ENCODE peak calls at places on chromosomes 13 and 19, in four cellular contexts. One of them, this sample, is unnamed.

GRCh38 chr19:54893406-54893805 is 12.5 kb upstream of the NCR1 start:
- DNase-seq in pancreas: no peak
- DNase-seq in fibroblast of lung: peak; percentile 2
- DNase-seq in PC-9: no peak
- DNase-seq in this sample: no peak

GRCh38 chr19:4536798-4537197 is 1.8 kb upstream of the PLIN5 start:
- DNase-seq in PC-9: no peak
- DNase-seq in pancreas: peak; percentile 51
- DNase-seq in fibroblast of lung: no peak
- DNase-seq in this sample: no peak

GRCh38 chr19:18278521-18279265 is 2.7 kb downstream of the JUND start:
- DNase-seq in pancreas: no peak
- DNase-seq in PC-9: no peak
- DNase-seq in fibroblast of lung: peak; percentile 13
- DNase-seq in this sample: no peak

GRCh38 chr19:30082611-30083010 is 140.6 kb downstream of the URI1 start:
- DNase-seq in pancreas: no peak
- DNase-seq in PC-9: no peak
- DNase-seq in fibroblast of lung: no peak
- DNase-seq in this sample: no peak

GRCh38 chr19:33840382-33840781 is 43.7 kb downstream of the KCTD15 start:
- DNase-seq in fibroblast of lung: no peak
- DNase-seq in PC-9: no peak
- DNase-seq in pancreas: no peak
- DNase-seq in this sample: no peak

GRCh38 chr13:50358221-50358620 is 343.0 kb downstream of the KCNRG start:
- DNase-seq in pancreas: no peak
- DNase-seq in fibroblast of lung: peak; percentile 27
- DNase-seq in PC-9: no peak
- DNase-seq in this sample: no peak

GRCh38 chr13:33745370-33746324 is 72.3 kb upstream of the RFC3 start:
- DNase-seq in fibroblast of lung: no peak
- DNase-seq in pancreas: no peak
- DNase-seq in PC-9: no peak
- DNase-seq in this sample: no peak

GRCh38 chr13:27358420-27358819 is 66.0 kb upstream of the GTF3A start:
- DNase-seq in fibroblast of lung: no peak
- DNase-seq in pancreas: no peak
- DNase-seq in PC-9: no peak
- DNase-seq in this sample: no peak

GRCh38 chr13:40432018-40432978 is 234.1 kb downstream of the FOXO1 start:
- DNase-seq in PC-9: no peak
- DNase-seq in fibroblast of lung: no peak
- DNase-seq in pancreas: no peak
- DNase-seq in this sample: no peak

GRCh38 chr19:19592690-19593089 is 25.8 kb downstream of the PBX4 start:
- DNase-seq in PC-9: no peak
- DNase-seq in fibroblast of lung: no peak
- DNase-seq in pancreas: no peak
- DNase-seq in this sample: no peak

GRCh38 chr13:69950160-69950559 is 157.5 kb upstream of the ATXN8OS start:
- DNase-seq in PC-9: no peak
- DNase-seq in fibroblast of lung: no peak
- DNase-seq in pancreas: no peak
- DNase-seq in this sample: no peak

GRCh38 chr19:35290381-35291135 is 1.4 kb upstream of the MAG start:
- DNase-seq in fibroblast of lung: no peak
- DNase-seq in pancreas: no peak
- DNase-seq in PC-9: no peak
- DNase-seq in this sample: no peak

DNA sequence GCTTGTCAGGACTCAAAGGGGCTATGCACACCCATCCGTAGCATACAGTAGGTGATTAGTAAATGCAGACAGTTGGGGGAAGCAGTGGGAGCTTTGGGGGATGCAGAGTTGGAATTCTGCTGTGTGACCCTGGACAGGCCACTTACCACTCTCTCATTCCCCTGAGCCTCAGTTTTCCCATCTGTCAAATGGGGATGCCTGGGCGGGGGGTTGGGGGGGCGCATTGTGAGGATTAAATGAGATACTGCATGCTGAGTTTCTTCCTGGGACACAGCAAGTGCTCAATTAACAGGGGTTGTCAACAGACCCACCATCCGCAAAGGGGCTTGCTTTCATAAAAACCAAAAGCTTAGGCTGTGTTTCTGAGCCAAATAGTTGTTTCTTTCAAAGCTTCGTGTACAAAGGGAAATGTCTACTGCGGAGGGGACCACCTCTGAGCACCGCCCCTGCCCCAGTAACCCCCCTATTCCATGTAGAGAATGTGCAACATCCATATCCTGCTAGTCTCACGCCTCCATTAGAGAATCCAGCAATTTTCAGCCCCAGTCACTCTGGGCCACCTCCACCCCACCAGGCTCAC is 132.4 kb downstream of the IER2 start:
- DNase-seq in PC-9: no peak
- DNase-seq in pancreas: no peak
- DNase-seq in fibroblast of lung: no peak
- DNase-seq in this sample: no peak
- H3K27ac ChIP-seq in PC-9: no peak overlapping the region
- H3K27ac ChIP-seq in pancreas: no peak overlapping the region
- H3K27ac ChIP-seq in fibroblast of lung: no peak overlapping the region
- H3K27ac ChIP-seq in this sample: no peak overlapping the region

DNA sequence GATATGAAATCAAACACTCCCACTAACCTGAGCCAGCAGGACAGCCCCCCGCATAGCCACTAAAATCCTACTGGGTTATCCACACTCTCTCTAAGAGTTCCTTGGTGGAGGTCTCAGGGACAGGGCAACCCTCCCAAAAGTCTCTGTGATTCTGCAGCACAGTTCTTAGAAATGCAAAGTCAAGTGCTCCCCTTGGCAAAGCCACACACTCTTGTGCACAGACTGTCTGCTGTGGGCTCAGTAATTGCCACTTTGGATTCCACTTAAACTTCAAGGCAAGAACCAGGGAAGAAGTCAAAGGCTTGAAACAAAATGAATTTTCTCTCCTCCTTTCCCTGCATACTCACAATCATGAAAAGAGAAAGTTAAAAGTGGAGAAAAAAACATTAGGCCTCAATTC is 61.5 kb downstream of the DOCK9 start:
- DNase-seq in PC-9: no peak
- DNase-seq in fibroblast of lung: no peak
- DNase-seq in pancreas: no peak
- DNase-seq in this sample: no peak
- H3K27ac ChIP-seq in PC-9: no peak overlapping the region
- H3K27ac ChIP-seq in fibroblast of lung: no peak overlapping the region
- H3K27ac ChIP-seq in pancreas: no peak overlapping the region
- H3K27ac ChIP-seq in this sample: no peak overlapping the region

GRCh38 chr19:14434543-14435319 is 1.6 kb downstream of the PKN1 start:
- DNase-seq in PC-9: peak; percentile 84
- DNase-seq in pancreas: peak; percentile 72
- DNase-seq in fibroblast of lung: peak; percentile 77
- DNase-seq in this sample: no peak
- H3K27ac ChIP-seq in PC-9: peak overlapping the region; percentile 51
- H3K27ac ChIP-seq in pancreas: peak overlapping the region; percentile 68
- H3K27ac ChIP-seq in fibroblast of lung: peak overlapping the region; percentile 54
- H3K27ac ChIP-seq in this sample: no peak overlapping the region

GRCh38 chr13:51644649-51645048 is 60.4 kb downstream of the WDFY2 start:
- DNase-seq in PC-9: peak; percentile 55
- DNase-seq in fibroblast of lung: peak; percentile 73
- DNase-seq in pancreas: no peak
- DNase-seq in this sample: no peak
- H3K27ac ChIP-seq in PC-9: peak overlapping the region; percentile 91
- H3K27ac ChIP-seq in fibroblast of lung: peak overlapping the region; percentile 91
- H3K27ac ChIP-seq in pancreas: peak overlapping the region; percentile 3
- H3K27ac ChIP-seq in this sample: peak overlapping the region; percentile 97

DNA sequence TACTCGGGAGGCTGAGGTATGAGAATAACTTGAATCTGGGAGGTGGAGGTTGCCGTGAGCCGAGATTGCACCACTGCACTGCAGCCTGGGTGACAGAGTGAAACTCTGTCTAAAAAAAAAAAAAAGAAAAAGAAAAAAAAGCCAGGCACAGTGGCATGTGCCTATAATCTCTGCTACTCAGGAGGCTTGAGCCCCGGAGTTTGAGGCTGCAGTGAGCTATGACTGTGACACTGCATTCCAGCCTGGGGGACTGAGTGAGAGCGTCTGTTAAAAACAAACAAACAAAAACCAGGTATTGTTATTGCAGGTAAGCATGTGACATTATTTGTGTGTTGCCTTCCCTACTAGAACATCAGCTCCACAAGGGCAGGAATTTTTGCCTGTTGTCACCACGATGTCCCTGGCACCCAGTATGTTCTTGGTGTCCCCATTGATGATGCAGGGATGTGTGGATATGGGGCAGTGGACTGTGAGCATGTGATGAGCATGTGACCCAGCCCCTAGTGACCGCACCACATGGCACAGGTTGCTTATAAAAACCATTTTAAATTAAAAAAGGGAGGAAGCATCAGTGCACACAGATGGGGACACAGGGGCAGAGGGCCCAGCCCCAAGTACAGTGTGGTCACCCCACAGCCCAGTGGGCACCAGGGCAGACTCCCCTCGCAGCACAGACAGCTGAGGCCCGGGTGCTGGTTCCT is 1.6 kb upstream of the KANK2 start:
- DNase-seq in pancreas: no peak
- DNase-seq in PC-9: no peak
- DNase-seq in fibroblast of lung: no peak
- DNase-seq in this sample: no peak
- H3K27ac ChIP-seq in pancreas: no peak overlapping the region
- H3K27ac ChIP-seq in PC-9: no peak overlapping the region
- H3K27ac ChIP-seq in fibroblast of lung: no peak overlapping the region
- H3K27ac ChIP-seq in this sample: no peak overlapping the region